ENCODE peak calls at places on chromosomes 5 and 9, in eight cellular contexts. One of them, this sample, is unnamed.
A peak's percentile ranks its signal among the peaks of the same experiment; 100 is the strongest.

GRCh38 chr5:56116599-56117131 is 116.5 kb downstream of the ANKRD55 start:
- DNase-seq in NT2/D1: no peak
- DNase-seq in activated CD4-positive, alpha-beta T cell treated with anti-CD3 and anti-CD28 coated beads, Interleukin-2, amount 10 ng/mL, durations not matched to agents 7 days and 5 days: no peak
- DNase-seq in left ventricle myocardium superior: no peak
- DNase-seq in adipocyte: no peak
- DNase-seq in AG04450: no peak
- DNase-seq in caudate nucleus: no peak
- DNase-seq in RWPE1: no peak
- DNase-seq in this sample: no peak

GRCh38 chr9:133400292-133400691 is 17.5 kb downstream of the REXO4 start:
- DNase-seq in left ventricle myocardium superior: no peak
- DNase-seq in NT2/D1: no peak
- DNase-seq in adipocyte: no peak
- DNase-seq in AG04450: no peak
- DNase-seq in RWPE1: no peak
- DNase-seq in activated CD4-positive, alpha-beta T cell treated with anti-CD3 and anti-CD28 coated beads, Interleukin-2, amount 10 ng/mL, durations not matched to agents 7 days and 5 days: no peak
- DNase-seq in caudate nucleus: no peak
- DNase-seq in this sample: no peak

GRCh38 chr9:129560849-129561248 is 60.1 kb downstream of the C9orf50 start:
- DNase-seq in caudate nucleus: no peak
- DNase-seq in adipocyte: no peak
- DNase-seq in left ventricle myocardium superior: no peak
- DNase-seq in RWPE1: no peak
- DNase-seq in NT2/D1: no peak
- DNase-seq in activated CD4-positive, alpha-beta T cell treated with anti-CD3 and anti-CD28 coated beads, Interleukin-2, amount 10 ng/mL, durations not matched to agents 7 days and 5 days: no peak
- DNase-seq in AG04450: no peak
- DNase-seq in this sample: no peak

GRCh38 chr5:159089675-159090074 is 10.0 kb downstream of the EBF1 start:
- DNase-seq in left ventricle myocardium superior: no peak
- DNase-seq in activated CD4-positive, alpha-beta T cell treated with anti-CD3 and anti-CD28 coated beads, Interleukin-2, amount 10 ng/mL, durations not matched to agents 7 days and 5 days: no peak
- DNase-seq in NT2/D1: no peak
- DNase-seq in AG04450: no peak
- DNase-seq in caudate nucleus: no peak
- DNase-seq in adipocyte: no peak
- DNase-seq in RWPE1: no peak
- DNase-seq in this sample: no peak

GRCh38 chr9:69674741-69675438 is 2.7 kb upstream of the APBA1 start:
- DNase-seq in AG04450: peak; percentile 68
- DNase-seq in left ventricle myocardium superior: no peak
- DNase-seq in activated CD4-positive, alpha-beta T cell treated with anti-CD3 and anti-CD28 coated beads, Interleukin-2, amount 10 ng/mL, durations not matched to agents 7 days and 5 days: no peak
- DNase-seq in caudate nucleus: no peak
- DNase-seq in RWPE1: peak; percentile 47
- DNase-seq in NT2/D1: no peak
- DNase-seq in adipocyte: peak; percentile 83
- DNase-seq in this sample: no peak

GRCh38 chr9:20319641-20320337 is 302.5 kb downstream of the MLLT3 start:
- DNase-seq in adipocyte: peak; percentile 56
- DNase-seq in left ventricle myocardium superior: no peak
- DNase-seq in AG04450: peak; percentile 44
- DNase-seq in caudate nucleus: no peak
- DNase-seq in activated CD4-positive, alpha-beta T cell treated with anti-CD3 and anti-CD28 coated beads, Interleukin-2, amount 10 ng/mL, durations not matched to agents 7 days and 5 days: no peak
- DNase-seq in RWPE1: peak; percentile 71
- DNase-seq in NT2/D1: no peak
- DNase-seq in this sample: no peak

GRCh38 chr5:65823820-65824445 is 101.9 kb downstream of the NLN start:
- DNase-seq in NT2/D1: no peak
- DNase-seq in AG04450: no peak
- DNase-seq in activated CD4-positive, alpha-beta T cell treated with anti-CD3 and anti-CD28 coated beads, Interleukin-2, amount 10 ng/mL, durations not matched to agents 7 days and 5 days: no peak
- DNase-seq in left ventricle myocardium superior: no peak
- DNase-seq in adipocyte: no peak
- DNase-seq in RWPE1: no peak
- DNase-seq in caudate nucleus: no peak
- DNase-seq in this sample: no peak

GRCh38 chr5:59562756-59563389 is 330.7 kb downstream of the PDE4D start:
- DNase-seq in caudate nucleus: no peak
- DNase-seq in adipocyte: no peak
- DNase-seq in left ventricle myocardium superior: no peak
- DNase-seq in AG04450: peak; percentile 33
- DNase-seq in NT2/D1: peak; percentile 40
- DNase-seq in RWPE1: peak; percentile 21
- DNase-seq in activated CD4-positive, alpha-beta T cell treated with anti-CD3 and anti-CD28 coated beads, Interleukin-2, amount 10 ng/mL, durations not matched to agents 7 days and 5 days: no peak
- DNase-seq in this sample: no peak

GRCh38 chr9:73720601-73721000 is 568.9 kb downstream of the ANXA1 start:
- DNase-seq in NT2/D1: no peak
- DNase-seq in activated CD4-positive, alpha-beta T cell treated with anti-CD3 and anti-CD28 coated beads, Interleukin-2, amount 10 ng/mL, durations not matched to agents 7 days and 5 days: no peak
- DNase-seq in caudate nucleus: no peak
- DNase-seq in RWPE1: no peak
- DNase-seq in AG04450: no peak
- DNase-seq in adipocyte: no peak
- DNase-seq in left ventricle myocardium superior: no peak
- DNase-seq in this sample: no peak

GRCh38 chr5:40238066-40238745 is 441.5 kb upstream of the PTGER4 start:
- DNase-seq in activated CD4-positive, alpha-beta T cell treated with anti-CD3 and anti-CD28 coated beads, Interleukin-2, amount 10 ng/mL, durations not matched to agents 7 days and 5 days: no peak
- DNase-seq in RWPE1: no peak
- DNase-seq in left ventricle myocardium superior: no peak
- DNase-seq in AG04450: no peak
- DNase-seq in caudate nucleus: no peak
- DNase-seq in adipocyte: no peak
- DNase-seq in NT2/D1: no peak
- DNase-seq in this sample: no peak

GRCh38 chr9:126554292-126554691 is 59.4 kb upstream of the LMX1B start:
- DNase-seq in adipocyte: no peak
- DNase-seq in left ventricle myocardium superior: no peak
- DNase-seq in activated CD4-positive, alpha-beta T cell treated with anti-CD3 and anti-CD28 coated beads, Interleukin-2, amount 10 ng/mL, durations not matched to agents 7 days and 5 days: no peak
- DNase-seq in RWPE1: no peak
- DNase-seq in caudate nucleus: no peak
- DNase-seq in NT2/D1: no peak
- DNase-seq in AG04450: no peak
- DNase-seq in this sample: no peak

GRCh38 chr5:160289721-160290120 is 22.6 kb downstream of the CCNJL start:
- DNase-seq in NT2/D1: no peak
- DNase-seq in activated CD4-positive, alpha-beta T cell treated with anti-CD3 and anti-CD28 coated beads, Interleukin-2, amount 10 ng/mL, durations not matched to agents 7 days and 5 days: no peak
- DNase-seq in AG04450: no peak
- DNase-seq in RWPE1: peak; percentile 89
- DNase-seq in caudate nucleus: no peak
- DNase-seq in adipocyte: no peak
- DNase-seq in left ventricle myocardium superior: no peak
- DNase-seq in this sample: no peak

GRCh38 chr9:7320139-7320538 is 479.4 kb downstream of the DMAC1 start:
- DNase-seq in NT2/D1: no peak
- DNase-seq in adipocyte: peak; percentile 1
- DNase-seq in left ventricle myocardium superior: no peak
- DNase-seq in AG04450: peak; percentile 91
- DNase-seq in activated CD4-positive, alpha-beta T cell treated with anti-CD3 and anti-CD28 coated beads, Interleukin-2, amount 10 ng/mL, durations not matched to agents 7 days and 5 days: no peak
- DNase-seq in caudate nucleus: no peak
- DNase-seq in RWPE1: peak; percentile 12
- DNase-seq in this sample: no peak

GRCh38 chr5:142446131-142446959 is 121.5 kb upstream of the SPRY4 start:
- DNase-seq in caudate nucleus: no peak
- DNase-seq in activated CD4-positive, alpha-beta T cell treated with anti-CD3 and anti-CD28 coated beads, Interleukin-2, amount 10 ng/mL, durations not matched to agents 7 days and 5 days: no peak
- DNase-seq in adipocyte: peak; percentile 36
- DNase-seq in RWPE1: peak; percentile 59
- DNase-seq in AG04450: peak; percentile 54
- DNase-seq in left ventricle myocardium superior: no peak
- DNase-seq in NT2/D1: no peak
- DNase-seq in this sample: no peak

GRCh38 chr9:34321451-34321850 is 7.6 kb downstream of the KIF24 start:
- DNase-seq in caudate nucleus: no peak
- DNase-seq in left ventricle myocardium superior: no peak
- DNase-seq in activated CD4-positive, alpha-beta T cell treated with anti-CD3 and anti-CD28 coated beads, Interleukin-2, amount 10 ng/mL, durations not matched to agents 7 days and 5 days: no peak
- DNase-seq in NT2/D1: no peak
- DNase-seq in adipocyte: no peak
- DNase-seq in AG04450: no peak
- DNase-seq in RWPE1: no peak
- DNase-seq in this sample: no peak

GRCh38 chr9:132946624-132947295 is 2.3 kb upstream of the TSC1 start:
- DNase-seq in NT2/D1: peak; percentile 68
- DNase-seq in left ventricle myocardium superior: no peak
- DNase-seq in AG04450: no peak
- DNase-seq in adipocyte: peak; percentile 19
- DNase-seq in caudate nucleus: no peak
- DNase-seq in activated CD4-positive, alpha-beta T cell treated with anti-CD3 and anti-CD28 coated beads, Interleukin-2, amount 10 ng/mL, durations not matched to agents 7 days and 5 days: no peak
- DNase-seq in RWPE1: peak; percentile 67
- DNase-seq in this sample: no peak

GRCh38 chr5:15350614-15351013 is 149.4 kb upstream of the FBXL7 start:
- DNase-seq in activated CD4-positive, alpha-beta T cell treated with anti-CD3 and anti-CD28 coated beads, Interleukin-2, amount 10 ng/mL, durations not matched to agents 7 days and 5 days: no peak
- DNase-seq in adipocyte: no peak
- DNase-seq in NT2/D1: no peak
- DNase-seq in caudate nucleus: no peak
- DNase-seq in AG04450: no peak
- DNase-seq in left ventricle myocardium superior: no peak
- DNase-seq in RWPE1: no peak
- DNase-seq in this sample: no peak

GRCh38 chr9:95009459-95009858 is 283.0 kb downstream of the AOPEP start:
- DNase-seq in activated CD4-positive, alpha-beta T cell treated with anti-CD3 and anti-CD28 coated beads, Interleukin-2, amount 10 ng/mL, durations not matched to agents 7 days and 5 days: no peak
- DNase-seq in RWPE1: no peak
- DNase-seq in caudate nucleus: no peak
- DNase-seq in AG04450: no peak
- DNase-seq in left ventricle myocardium superior: no peak
- DNase-seq in NT2/D1: no peak
- DNase-seq in adipocyte: peak; percentile 38
- DNase-seq in this sample: no peak

GRCh38 chr9:69297300-69297980 is 27.6 kb upstream of the ENTREP1 start:
- DNase-seq in left ventricle myocardium superior: no peak
- DNase-seq in caudate nucleus: no peak
- DNase-seq in activated CD4-positive, alpha-beta T cell treated with anti-CD3 and anti-CD28 coated beads, Interleukin-2, amount 10 ng/mL, durations not matched to agents 7 days and 5 days: no peak
- DNase-seq in RWPE1: no peak
- DNase-seq in NT2/D1: no peak
- DNase-seq in adipocyte: no peak
- DNase-seq in AG04450: no peak
- DNase-seq in this sample: no peak

GRCh38 chr5:61887271-61887670 is 418.7 kb upstream of the KIF2A start:
- DNase-seq in RWPE1: peak; percentile 27
- DNase-seq in NT2/D1: no peak
- DNase-seq in activated CD4-positive, alpha-beta T cell treated with anti-CD3 and anti-CD28 coated beads, Interleukin-2, amount 10 ng/mL, durations not matched to agents 7 days and 5 days: no peak
- DNase-seq in caudate nucleus: no peak
- DNase-seq in AG04450: no peak
- DNase-seq in left ventricle myocardium superior: no peak
- DNase-seq in adipocyte: no peak
- DNase-seq in this sample: no peak

GRCh38 chr5:16465544-16466432 is at the start of gene ZNF622:
- DNase-seq in RWPE1: peak; percentile 80
- DNase-seq in caudate nucleus: peak; percentile 82
- DNase-seq in NT2/D1: peak; percentile 75
- DNase-seq in AG04450: peak; percentile 63
- DNase-seq in activated CD4-positive, alpha-beta T cell treated with anti-CD3 and anti-CD28 coated beads, Interleukin-2, amount 10 ng/mL, durations not matched to agents 7 days and 5 days: peak; percentile 93
- DNase-seq in left ventricle myocardium superior: peak; percentile 95
- DNase-seq in adipocyte: peak; percentile 96
- DNase-seq in this sample: peak; percentile 86

GRCh38 chr9:3506164-3506563 is 19.6 kb downstream of the RFX3 start:
- DNase-seq in AG04450: no peak
- DNase-seq in NT2/D1: no peak
- DNase-seq in adipocyte: no peak
- DNase-seq in activated CD4-positive, alpha-beta T cell treated with anti-CD3 and anti-CD28 coated beads, Interleukin-2, amount 10 ng/mL, durations not matched to agents 7 days and 5 days: no peak
- DNase-seq in left ventricle myocardium superior: no peak
- DNase-seq in caudate nucleus: no peak
- DNase-seq in RWPE1: no peak
- DNase-seq in this sample: no peak

GRCh38 chr5:121315786-121316185 is 535.9 kb upstream of the FTMT start:
- DNase-seq in caudate nucleus: no peak
- DNase-seq in RWPE1: no peak
- DNase-seq in activated CD4-positive, alpha-beta T cell treated with anti-CD3 and anti-CD28 coated beads, Interleukin-2, amount 10 ng/mL, durations not matched to agents 7 days and 5 days: no peak
- DNase-seq in adipocyte: no peak
- DNase-seq in left ventricle myocardium superior: no peak
- DNase-seq in NT2/D1: no peak
- DNase-seq in AG04450: no peak
- DNase-seq in this sample: no peak

GRCh38 chr5:31187591-31187990 is 5.9 kb upstream of the CDH6 start:
- DNase-seq in caudate nucleus: no peak
- DNase-seq in activated CD4-positive, alpha-beta T cell treated with anti-CD3 and anti-CD28 coated beads, Interleukin-2, amount 10 ng/mL, durations not matched to agents 7 days and 5 days: no peak
- DNase-seq in adipocyte: no peak
- DNase-seq in NT2/D1: no peak
- DNase-seq in AG04450: no peak
- DNase-seq in left ventricle myocardium superior: no peak
- DNase-seq in RWPE1: no peak
- DNase-seq in this sample: no peak

GRCh38 chr5:56328753-56329560 is 95.8 kb upstream of the ANKRD55 start:
- DNase-seq in RWPE1: peak; percentile 62
- DNase-seq in NT2/D1: peak; percentile 2
- DNase-seq in left ventricle myocardium superior: no peak
- DNase-seq in caudate nucleus: no peak
- DNase-seq in AG04450: no peak
- DNase-seq in activated CD4-positive, alpha-beta T cell treated with anti-CD3 and anti-CD28 coated beads, Interleukin-2, amount 10 ng/mL, durations not matched to agents 7 days and 5 days: peak; percentile 67
- DNase-seq in adipocyte: peak; percentile 50
- DNase-seq in this sample: no peak

GRCh38 chr5:39775458-39776365 is 350.9 kb upstream of the DAB2 start:
- DNase-seq in RWPE1: peak; percentile 42
- DNase-seq in adipocyte: peak; percentile 89
- DNase-seq in NT2/D1: no peak
- DNase-seq in activated CD4-positive, alpha-beta T cell treated with anti-CD3 and anti-CD28 coated beads, Interleukin-2, amount 10 ng/mL, durations not matched to agents 7 days and 5 days: no peak
- DNase-seq in caudate nucleus: no peak
- DNase-seq in AG04450: peak; percentile 79
- DNase-seq in left ventricle myocardium superior: no peak
- DNase-seq in this sample: no peak

GRCh38 chr5:71699233-71699632 is 19.8 kb upstream of the CARTPT start:
- DNase-seq in AG04450: no peak
- DNase-seq in activated CD4-positive, alpha-beta T cell treated with anti-CD3 and anti-CD28 coated beads, Interleukin-2, amount 10 ng/mL, durations not matched to agents 7 days and 5 days: no peak
- DNase-seq in left ventricle myocardium superior: no peak
- DNase-seq in caudate nucleus: no peak
- DNase-seq in NT2/D1: no peak
- DNase-seq in adipocyte: no peak
- DNase-seq in RWPE1: no peak
- DNase-seq in this sample: no peak

GRCh38 chr5:61467766-61468482 is 135.9 kb downstream of the ZSWIM6 start:
- DNase-seq in activated CD4-positive, alpha-beta T cell treated with anti-CD3 and anti-CD28 coated beads, Interleukin-2, amount 10 ng/mL, durations not matched to agents 7 days and 5 days: no peak
- DNase-seq in NT2/D1: no peak
- DNase-seq in left ventricle myocardium superior: no peak
- DNase-seq in caudate nucleus: no peak
- DNase-seq in adipocyte: peak; percentile 54
- DNase-seq in AG04450: no peak
- DNase-seq in RWPE1: peak; percentile 25
- DNase-seq in this sample: no peak

GRCh38 chr5:150641826-150642566 is 1.5 kb downstream of the SYNPO start:
- DNase-seq in caudate nucleus: no peak
- DNase-seq in AG04450: no peak
- DNase-seq in activated CD4-positive, alpha-beta T cell treated with anti-CD3 and anti-CD28 coated beads, Interleukin-2, amount 10 ng/mL, durations not matched to agents 7 days and 5 days: no peak
- DNase-seq in adipocyte: peak; percentile 39
- DNase-seq in left ventricle myocardium superior: no peak
- DNase-seq in NT2/D1: no peak
- DNase-seq in RWPE1: no peak
- DNase-seq in this sample: no peak

GRCh38 chr5:157478726-157479125 is 18.7 kb downstream of the NIPAL4 start:
- DNase-seq in NT2/D1: peak; percentile 20
- DNase-seq in AG04450: no peak
- DNase-seq in RWPE1: no peak
- DNase-seq in activated CD4-positive, alpha-beta T cell treated with anti-CD3 and anti-CD28 coated beads, Interleukin-2, amount 10 ng/mL, durations not matched to agents 7 days and 5 days: peak; percentile 39
- DNase-seq in left ventricle myocardium superior: no peak
- DNase-seq in adipocyte: no peak
- DNase-seq in caudate nucleus: no peak
- DNase-seq in this sample: no peak

This sample was measured in hippocampal formation.